ENCODE peak calls at places on chromosomes 2 and 18, in six cellular contexts. One of them, this sample, is unnamed.

GRCh38 chr2:218805627-218806026 is 23.7 kb downstream of the CYP27A1 start:
- DNase-seq in activated CD8-positive, alpha-beta memory T cell treated with anti-CD3 and anti-CD28 coated beads for 24 hours: no peak
- DNase-seq in stimulated activated CD8-positive, alpha-beta memory T cell treated with anti-CD3 and anti-CD28 coated beads, Interleukin-4, amount 100 ng/mL, for 1 hour: no peak
- DNase-seq in cardiac fibroblast: peak
- DNase-seq in fibroblast of pulmonary artery: peak
- DNase-seq in NCI-H2081: no peak
- DNase-seq in this sample: peak

GRCh38 chr2:224579411-224579810 is 5.8 kb downstream of the CUL3 start:
- DNase-seq in activated CD8-positive, alpha-beta memory T cell treated with anti-CD3 and anti-CD28 coated beads for 24 hours: no peak
- DNase-seq in cardiac fibroblast: peak
- DNase-seq in NCI-H2081: no peak
- DNase-seq in stimulated activated CD8-positive, alpha-beta memory T cell treated with anti-CD3 and anti-CD28 coated beads, Interleukin-4, amount 100 ng/mL, for 1 hour: no peak
- DNase-seq in fibroblast of pulmonary artery: peak
- DNase-seq in this sample: no peak

GRCh38 chr18:1958798-1959197 is 612.5 kb downstream of the METTL4 start:
- DNase-seq in cardiac fibroblast: no peak
- DNase-seq in NCI-H2081: no peak
- DNase-seq in fibroblast of pulmonary artery: no peak
- DNase-seq in activated CD8-positive, alpha-beta memory T cell treated with anti-CD3 and anti-CD28 coated beads for 24 hours: no peak
- DNase-seq in stimulated activated CD8-positive, alpha-beta memory T cell treated with anti-CD3 and anti-CD28 coated beads, Interleukin-4, amount 100 ng/mL, for 1 hour: no peak
- DNase-seq in this sample: no peak

GRCh38 chr2:43142921-43143438 is 83.4 kb downstream of the ZFP36L2 start:
- DNase-seq in activated CD8-positive, alpha-beta memory T cell treated with anti-CD3 and anti-CD28 coated beads for 24 hours: peak
- DNase-seq in NCI-H2081: no peak
- DNase-seq in fibroblast of pulmonary artery: peak
- DNase-seq in stimulated activated CD8-positive, alpha-beta memory T cell treated with anti-CD3 and anti-CD28 coated beads, Interleukin-4, amount 100 ng/mL, for 1 hour: no peak
- DNase-seq in cardiac fibroblast: no peak
- DNase-seq in this sample: no peak

GRCh38 chr2:225462945-225463344 is 63.4 kb downstream of the NYAP2 start:
- DNase-seq in cardiac fibroblast: no peak
- DNase-seq in fibroblast of pulmonary artery: no peak
- DNase-seq in activated CD8-positive, alpha-beta memory T cell treated with anti-CD3 and anti-CD28 coated beads for 24 hours: no peak
- DNase-seq in stimulated activated CD8-positive, alpha-beta memory T cell treated with anti-CD3 and anti-CD28 coated beads, Interleukin-4, amount 100 ng/mL, for 1 hour: no peak
- DNase-seq in NCI-H2081: no peak
- DNase-seq in this sample: no peak

GRCh38 chr18:79507076-79507545 is 111.4 kb downstream of the NFATC1 start:
- DNase-seq in activated CD8-positive, alpha-beta memory T cell treated with anti-CD3 and anti-CD28 coated beads for 24 hours: peak
- DNase-seq in NCI-H2081: no peak
- DNase-seq in cardiac fibroblast: peak
- DNase-seq in stimulated activated CD8-positive, alpha-beta memory T cell treated with anti-CD3 and anti-CD28 coated beads, Interleukin-4, amount 100 ng/mL, for 1 hour: no peak
- DNase-seq in fibroblast of pulmonary artery: peak
- DNase-seq in this sample: no peak

GRCh38 chr2:86584164-86584913 is 21.1 kb upstream of the CHMP3 start:
- DNase-seq in cardiac fibroblast: peak
- DNase-seq in stimulated activated CD8-positive, alpha-beta memory T cell treated with anti-CD3 and anti-CD28 coated beads, Interleukin-4, amount 100 ng/mL, for 1 hour: no peak
- DNase-seq in NCI-H2081: no peak
- DNase-seq in activated CD8-positive, alpha-beta memory T cell treated with anti-CD3 and anti-CD28 coated beads for 24 hours: no peak
- DNase-seq in fibroblast of pulmonary artery: peak
- DNase-seq in this sample: no peak

GRCh38 chr2:66334237-66335054 is 100.5 kb upstream of the MEIS1 start:
- DNase-seq in NCI-H2081: peak
- DNase-seq in activated CD8-positive, alpha-beta memory T cell treated with anti-CD3 and anti-CD28 coated beads for 24 hours: no peak
- DNase-seq in cardiac fibroblast: no peak
- DNase-seq in stimulated activated CD8-positive, alpha-beta memory T cell treated with anti-CD3 and anti-CD28 coated beads, Interleukin-4, amount 100 ng/mL, for 1 hour: no peak
- DNase-seq in fibroblast of pulmonary artery: no peak
- DNase-seq in this sample: no peak

GRCh38 chr2:197184959-197185586 is 125.5 kb downstream of the ANKRD44 start:
- DNase-seq in fibroblast of pulmonary artery: peak
- DNase-seq in cardiac fibroblast: peak
- DNase-seq in stimulated activated CD8-positive, alpha-beta memory T cell treated with anti-CD3 and anti-CD28 coated beads, Interleukin-4, amount 100 ng/mL, for 1 hour: no peak
- DNase-seq in activated CD8-positive, alpha-beta memory T cell treated with anti-CD3 and anti-CD28 coated beads for 24 hours: no peak
- DNase-seq in NCI-H2081: no peak
- DNase-seq in this sample: no peak

This sample was measured in esophagus muscularis mucosa.